ENCODE peak calls at places on chromosome 9, in nine cellular contexts. One of them, this sample, is unnamed.

GRCh38 chr9:21813575-21814473 is 11.4 kb downstream of the MTAP start:
- DNase-seq in T1000: no peak
- DNase-seq in progenitor cell of endocrine pancreas: no peak
- DNase-seq in frontal cortex: peak; percentile 60
- DNase-seq in psoas muscle: peak; percentile 57
- DNase-seq in RWPE1: peak; percentile 59
- DNase-seq in LoVo: peak; percentile 74
- DNase-seq in HuH-7: no peak
- DNase-seq in AG09309: peak; percentile 62
- DNase-seq in this sample: peak; percentile 69

GRCh38 chr9:118418887-118419620 is 714.9 kb downstream of the TLR4 start:
- DNase-seq in AG09309: no peak
- DNase-seq in RWPE1: peak; percentile 59
- DNase-seq in progenitor cell of endocrine pancreas: no peak
- DNase-seq in LoVo: no peak
- DNase-seq in T1000: no peak
- DNase-seq in HuH-7: no peak
- DNase-seq in psoas muscle: no peak
- DNase-seq in frontal cortex: no peak
- DNase-seq in this sample: no peak

GRCh38 chr9:70081120-70081495 is 37.5 kb downstream of the MAMDC2 start:
- DNase-seq in LoVo: no peak
- DNase-seq in psoas muscle: no peak
- DNase-seq in HuH-7: no peak
- DNase-seq in RWPE1: no peak
- DNase-seq in frontal cortex: no peak
- DNase-seq in AG09309: no peak
- DNase-seq in T1000: no peak
- DNase-seq in progenitor cell of endocrine pancreas: no peak
- DNase-seq in this sample: no peak

GRCh38 chr9:97985058-97985861 is 2.1 kb downstream of the ANP32B start:
- DNase-seq in AG09309: no peak
- DNase-seq in frontal cortex: no peak
- DNase-seq in T1000: no peak
- DNase-seq in psoas muscle: peak; percentile 63
- DNase-seq in LoVo: peak; percentile 35
- DNase-seq in progenitor cell of endocrine pancreas: peak; percentile 10
- DNase-seq in HuH-7: no peak
- DNase-seq in RWPE1: peak; percentile 37
- DNase-seq in this sample: no peak

GRCh38 chr9:104927216-104927911 is 591 bp downstream of the ABCA1 start:
- DNase-seq in psoas muscle: peak; percentile 68
- DNase-seq in AG09309: no peak
- DNase-seq in progenitor cell of endocrine pancreas: peak; percentile 32
- DNase-seq in HuH-7: peak; percentile 46
- DNase-seq in RWPE1: peak; percentile 63
- DNase-seq in frontal cortex: peak; percentile 33
- DNase-seq in T1000: no peak
- DNase-seq in LoVo: no peak
- DNase-seq in this sample: no peak

GRCh38 chr9:127051881-127052595 is 70.4 kb downstream of the ANGPTL2 start:
- DNase-seq in LoVo: no peak
- DNase-seq in frontal cortex: no peak
- DNase-seq in HuH-7: no peak
- DNase-seq in psoas muscle: no peak
- DNase-seq in RWPE1: no peak
- DNase-seq in AG09309: no peak
- DNase-seq in progenitor cell of endocrine pancreas: no peak
- DNase-seq in T1000: no peak
- DNase-seq in this sample: no peak

GRCh38 chr9:133221177-133221809 is 12.2 kb upstream of the OBP2B start:
- DNase-seq in LoVo: no peak
- DNase-seq in AG09309: no peak
- DNase-seq in frontal cortex: no peak
- DNase-seq in progenitor cell of endocrine pancreas: no peak
- DNase-seq in HuH-7: no peak
- DNase-seq in T1000: no peak
- DNase-seq in psoas muscle: no peak
- DNase-seq in RWPE1: no peak
- DNase-seq in this sample: no peak

GRCh38 chr9:77438653-77439052 is 209.5 kb downstream of the GNA14 start:
- DNase-seq in LoVo: no peak
- DNase-seq in RWPE1: no peak
- DNase-seq in psoas muscle: no peak
- DNase-seq in frontal cortex: no peak
- DNase-seq in T1000: no peak
- DNase-seq in HuH-7: no peak
- DNase-seq in progenitor cell of endocrine pancreas: no peak
- DNase-seq in AG09309: no peak
- DNase-seq in this sample: no peak

GRCh38 chr9:136443087-136443486 is 3.4 kb upstream of the INPP5E start:
- DNase-seq in AG09309: no peak
- DNase-seq in frontal cortex: no peak
- DNase-seq in progenitor cell of endocrine pancreas: no peak
- DNase-seq in HuH-7: no peak
- DNase-seq in T1000: no peak
- DNase-seq in LoVo: no peak
- DNase-seq in RWPE1: no peak
- DNase-seq in psoas muscle: no peak
- DNase-seq in this sample: no peak

GRCh38 chr9:131872006-131872405 is 132.1 kb upstream of the RAPGEF1 start:
- DNase-seq in frontal cortex: no peak
- DNase-seq in HuH-7: no peak
- DNase-seq in LoVo: no peak
- DNase-seq in progenitor cell of endocrine pancreas: no peak
- DNase-seq in T1000: no peak
- DNase-seq in psoas muscle: peak; percentile 46
- DNase-seq in AG09309: no peak
- DNase-seq in RWPE1: no peak
- DNase-seq in this sample: no peak

GRCh38 chr9:89597711-89598707 is 6.8 kb upstream of the GADD45G start:
- DNase-seq in progenitor cell of endocrine pancreas: peak; percentile 38
- DNase-seq in psoas muscle: no peak
- DNase-seq in RWPE1: peak; percentile 59
- DNase-seq in LoVo: peak; percentile 58
- DNase-seq in AG09309: no peak
- DNase-seq in HuH-7: peak; percentile 44
- DNase-seq in frontal cortex: peak; percentile 50
- DNase-seq in T1000: no peak
- DNase-seq in this sample: no peak

GRCh38 chr9:26677965-26678745 is 214.4 kb downstream of the CAAP1 start:
- DNase-seq in AG09309: no peak
- DNase-seq in frontal cortex: no peak
- DNase-seq in HuH-7: no peak
- DNase-seq in progenitor cell of endocrine pancreas: no peak
- DNase-seq in RWPE1: no peak
- DNase-seq in LoVo: no peak
- DNase-seq in T1000: no peak
- DNase-seq in psoas muscle: no peak
- DNase-seq in this sample: no peak

This sample was measured in HCT116.